ENCODE peak calls at places on chromosome 14, in six cellular contexts. One of them, this sample, is unnamed.

GRCh38 chr14:59330455-59330854 is 134.7 kb downstream of the GPR135 start:
- DNase-seq in pancreas: no peak
- DNase-seq in CD4-positive, alpha-beta memory T cell: no peak
- DNase-seq in right atrium auricular region: no peak
- DNase-seq in astrocyte: no peak
- DNase-seq in naive thymus-derived CD4-positive, alpha-beta T cell: no peak
- DNase-seq in this sample: no peak

GRCh38 chr14:69987416-69988144 is 108.4 kb downstream of the SMOC1 start:
- DNase-seq in right atrium auricular region: no peak
- DNase-seq in naive thymus-derived CD4-positive, alpha-beta T cell: no peak
- DNase-seq in astrocyte: no peak
- DNase-seq in pancreas: no peak
- DNase-seq in CD4-positive, alpha-beta memory T cell: no peak
- DNase-seq in this sample: no peak

GRCh38 chr14:72643317-72643801 is 250.5 kb downstream of the DPF3 start:
- DNase-seq in pancreas: no peak
- DNase-seq in CD4-positive, alpha-beta memory T cell: no peak
- DNase-seq in astrocyte: peak; percentile 99
- DNase-seq in naive thymus-derived CD4-positive, alpha-beta T cell: no peak
- DNase-seq in right atrium auricular region: no peak
- DNase-seq in this sample: no peak

GRCh38 chr14:89228921-89229639 is 188.0 kb downstream of the FOXN3 start:
- DNase-seq in pancreas: no peak
- DNase-seq in CD4-positive, alpha-beta memory T cell: no peak
- DNase-seq in astrocyte: no peak
- DNase-seq in naive thymus-derived CD4-positive, alpha-beta T cell: no peak
- DNase-seq in right atrium auricular region: no peak
- DNase-seq in this sample: no peak

GRCh38 chr14:32202468-32202865 is 602 bp downstream of the RNU6-8 start:
- DNase-seq in CD4-positive, alpha-beta memory T cell: no peak
- DNase-seq in right atrium auricular region: no peak
- DNase-seq in astrocyte: no peak
- DNase-seq in pancreas: no peak
- DNase-seq in naive thymus-derived CD4-positive, alpha-beta T cell: no peak
- DNase-seq in this sample: no peak

GRCh38 chr14:69260979-69261605 is 1.1 kb downstream of the GALNT16 start:
- DNase-seq in CD4-positive, alpha-beta memory T cell: peak; percentile 12
- DNase-seq in astrocyte: no peak
- DNase-seq in right atrium auricular region: no peak
- DNase-seq in pancreas: peak; percentile 55
- DNase-seq in naive thymus-derived CD4-positive, alpha-beta T cell: no peak
- DNase-seq in this sample: no peak

GRCh38 chr14:81516941-81517797 is 16.5 kb downstream of the SEL1L start:
- DNase-seq in CD4-positive, alpha-beta memory T cell: no peak
- DNase-seq in naive thymus-derived CD4-positive, alpha-beta T cell: no peak
- DNase-seq in astrocyte: peak; percentile 41
- DNase-seq in pancreas: no peak
- DNase-seq in right atrium auricular region: no peak
- DNase-seq in this sample: no peak

GRCh38 chr14:50006141-50006540 is 110.2 kb downstream of the VCPKMT start:
- DNase-seq in naive thymus-derived CD4-positive, alpha-beta T cell: no peak
- DNase-seq in right atrium auricular region: no peak
- DNase-seq in pancreas: no peak
- DNase-seq in astrocyte: no peak
- DNase-seq in CD4-positive, alpha-beta memory T cell: no peak
- DNase-seq in this sample: no peak

GRCh38 chr14:33642641-33643342 is 308.1 kb downstream of the EGLN3 start:
- DNase-seq in naive thymus-derived CD4-positive, alpha-beta T cell: no peak
- DNase-seq in astrocyte: peak; percentile 78
- DNase-seq in CD4-positive, alpha-beta memory T cell: no peak
- DNase-seq in pancreas: no peak
- DNase-seq in right atrium auricular region: no peak
- DNase-seq in this sample: no peak

GRCh38 chr14:53249059-53249458 is 95.9 kb upstream of the DDHD1 start:
- DNase-seq in naive thymus-derived CD4-positive, alpha-beta T cell: no peak
- DNase-seq in CD4-positive, alpha-beta memory T cell: no peak
- DNase-seq in pancreas: no peak
- DNase-seq in right atrium auricular region: no peak
- DNase-seq in astrocyte: peak; percentile 3
- DNase-seq in this sample: no peak

GRCh38 chr14:55416866-55417265 is 5.2 kb upstream of the ATG14 start:
- DNase-seq in astrocyte: no peak
- DNase-seq in right atrium auricular region: no peak
- DNase-seq in naive thymus-derived CD4-positive, alpha-beta T cell: no peak
- DNase-seq in pancreas: no peak
- DNase-seq in CD4-positive, alpha-beta memory T cell: no peak
- DNase-seq in this sample: no peak

GRCh38 chr14:34682787-34683321 is 31.5 kb downstream of the CFL2 start:
- DNase-seq in CD4-positive, alpha-beta memory T cell: no peak
- DNase-seq in pancreas: no peak
- DNase-seq in naive thymus-derived CD4-positive, alpha-beta T cell: no peak
- DNase-seq in astrocyte: peak; percentile 68
- DNase-seq in right atrium auricular region: no peak
- DNase-seq in this sample: no peak

GRCh38 chr14:26605602-26606001 is 7.8 kb upstream of the NOVA1 start:
- DNase-seq in right atrium auricular region: no peak
- DNase-seq in pancreas: no peak
- DNase-seq in CD4-positive, alpha-beta memory T cell: no peak
- DNase-seq in naive thymus-derived CD4-positive, alpha-beta T cell: no peak
- DNase-seq in astrocyte: no peak
- DNase-seq in this sample: no peak

GRCh38 chr14:90828642-90829487 is 12.6 kb upstream of the TTC7B start:
- DNase-seq in naive thymus-derived CD4-positive, alpha-beta T cell: no peak
- DNase-seq in CD4-positive, alpha-beta memory T cell: peak; percentile 39
- DNase-seq in astrocyte: no peak
- DNase-seq in pancreas: no peak
- DNase-seq in right atrium auricular region: peak; percentile 64
- DNase-seq in this sample: no peak

GRCh38 chr14:101721951-101722661 is 39.4 kb upstream of the PPP2R5C start:
- DNase-seq in right atrium auricular region: peak; percentile 64
- DNase-seq in astrocyte: peak; percentile 92
- DNase-seq in pancreas: no peak
- DNase-seq in naive thymus-derived CD4-positive, alpha-beta T cell: peak; percentile 49
- DNase-seq in CD4-positive, alpha-beta memory T cell: peak; percentile 93
- DNase-seq in this sample: peak; percentile 81

GRCh38 chr14:30005114-30005698 is 77.6 kb upstream of the PRKD1 start:
- DNase-seq in CD4-positive, alpha-beta memory T cell: no peak
- DNase-seq in pancreas: no peak
- DNase-seq in astrocyte: peak; percentile 51
- DNase-seq in right atrium auricular region: no peak
- DNase-seq in naive thymus-derived CD4-positive, alpha-beta T cell: no peak
- DNase-seq in this sample: no peak

GRCh38 chr14:35303149-35303548 is 11.0 kb downstream of the PSMA6 start:
- DNase-seq in pancreas: no peak
- DNase-seq in right atrium auricular region: no peak
- DNase-seq in astrocyte: no peak
- DNase-seq in naive thymus-derived CD4-positive, alpha-beta T cell: no peak
- DNase-seq in CD4-positive, alpha-beta memory T cell: no peak
- DNase-seq in this sample: no peak

DNA sequence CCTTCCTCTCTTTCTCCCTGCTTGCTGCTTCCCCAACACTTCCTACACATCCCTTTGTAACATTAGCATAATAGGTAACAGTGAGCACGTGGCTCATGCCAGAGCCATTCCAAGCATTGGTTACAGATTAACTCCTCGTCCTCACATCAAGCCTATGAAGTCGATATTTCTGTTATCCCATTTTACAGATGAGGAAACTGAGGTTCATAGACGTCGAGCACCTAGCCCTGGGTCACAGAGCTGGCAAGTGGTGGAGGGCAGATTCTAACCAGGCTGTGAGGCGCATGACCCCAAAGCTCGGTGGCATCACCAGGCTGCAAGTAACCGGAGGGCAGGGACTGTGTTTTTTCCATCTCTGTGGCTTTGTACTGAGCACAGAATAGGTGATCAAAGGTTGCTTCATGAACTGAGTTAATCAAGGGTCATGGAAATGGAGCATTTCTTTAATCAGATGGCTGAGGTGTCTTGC is 5.7 kb upstream of the SERPINA1 start:
- DNase-seq in right atrium auricular region: no peak
- DNase-seq in astrocyte: no peak
- DNase-seq in CD4-positive, alpha-beta memory T cell: no peak
- DNase-seq in naive thymus-derived CD4-positive, alpha-beta T cell: no peak
- DNase-seq in pancreas: no peak
- DNase-seq in this sample: no peak
- H3K4me3 ChIP-seq in right atrium auricular region: no peak overlapping the region
- H3K4me3 ChIP-seq in astrocyte: no peak overlapping the region
- H3K4me3 ChIP-seq in CD4-positive, alpha-beta memory T cell: no peak overlapping the region
- H3K4me3 ChIP-seq in naive thymus-derived CD4-positive, alpha-beta T cell: no peak overlapping the region
- H3K4me3 ChIP-seq in pancreas: no peak overlapping the region
- H3K4me3 ChIP-seq in this sample: no peak overlapping the region

DNA sequence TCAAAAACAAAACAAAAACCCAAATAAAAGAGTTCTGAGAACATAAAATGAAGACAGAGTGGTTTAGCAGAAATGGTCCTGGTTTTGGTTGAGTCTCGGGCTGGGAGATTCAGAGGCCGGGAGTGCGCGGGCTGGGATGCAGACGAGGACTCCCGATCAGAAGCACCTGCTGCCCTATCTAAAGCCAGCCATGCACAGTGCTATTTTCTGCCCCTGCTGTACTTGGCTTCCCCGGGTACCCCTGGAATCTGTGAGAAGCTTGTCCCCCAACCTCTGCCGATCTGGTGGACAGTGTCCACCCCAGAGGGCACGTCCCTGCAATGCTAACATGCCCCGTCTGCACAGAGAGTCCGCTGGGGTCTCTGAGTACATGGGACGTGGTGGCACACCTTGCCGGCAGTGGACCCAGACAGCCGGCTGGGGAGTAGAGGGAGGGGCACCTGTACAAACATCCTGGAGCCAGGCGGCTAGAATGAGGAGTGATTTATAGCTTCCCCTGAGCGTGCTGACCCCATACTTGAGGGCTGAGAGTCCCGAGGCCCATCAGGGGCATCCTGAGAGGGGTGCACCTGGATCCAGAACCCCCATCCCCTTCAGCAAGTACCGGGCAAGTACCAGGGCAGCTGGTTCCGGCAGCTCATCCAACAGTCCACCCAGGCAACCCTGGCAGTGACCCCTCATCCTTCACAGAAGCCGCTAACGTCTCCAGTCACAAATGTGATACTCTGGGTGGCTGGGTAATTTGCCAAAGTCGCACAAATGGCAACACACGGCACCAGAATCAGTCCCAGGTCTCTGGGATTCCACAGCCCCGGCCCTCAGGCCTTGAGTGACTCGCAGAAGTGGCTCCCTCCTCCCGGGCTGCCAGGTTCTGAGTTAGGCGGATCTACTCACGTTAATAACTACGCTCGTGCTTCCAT is 37.1 kb downstream of the CHGA start:
- DNase-seq in pancreas: peak; percentile 8
- DNase-seq in right atrium auricular region: no peak
- DNase-seq in naive thymus-derived CD4-positive, alpha-beta T cell: no peak
- DNase-seq in astrocyte: no peak
- DNase-seq in CD4-positive, alpha-beta memory T cell: no peak
- DNase-seq in this sample: no peak
- H3K36me3 ChIP-seq in pancreas: no peaks in the 10 kb centered on the region
- H3K36me3 ChIP-seq in right atrium auricular region: peaks cover 40% of the 10 kb centered on the region
- H3K36me3 ChIP-seq in naive thymus-derived CD4-positive, alpha-beta T cell: no peaks in the 10 kb centered on the region
- H3K36me3 ChIP-seq in astrocyte: no peaks in the 10 kb centered on the region
- H3K36me3 ChIP-seq in CD4-positive, alpha-beta memory T cell: peaks cover 6% of the 10 kb centered on the region
- H3K36me3 ChIP-seq in this sample: peaks cover 17% of the 10 kb centered on the region

GRCh38 chr14:38837333-38838048 is 265.5 kb downstream of the SEC23A start:
- DNase-seq in pancreas: no peak
- DNase-seq in CD4-positive, alpha-beta memory T cell: no peak
- DNase-seq in naive thymus-derived CD4-positive, alpha-beta T cell: no peak
- DNase-seq in right atrium auricular region: no peak
- DNase-seq in astrocyte: no peak
- DNase-seq in this sample: no peak

GRCh38 chr14:38838979-38839323 is 264.1 kb downstream of the SEC23A start:
- DNase-seq in CD4-positive, alpha-beta memory T cell: no peak
- DNase-seq in astrocyte: no peak
- DNase-seq in pancreas: no peak
- DNase-seq in naive thymus-derived CD4-positive, alpha-beta T cell: no peak
- DNase-seq in right atrium auricular region: no peak
- DNase-seq in this sample: no peak

GRCh38 chr14:38835874-38836273 is 267.2 kb downstream of the SEC23A start:
- DNase-seq in astrocyte: no peak
- DNase-seq in pancreas: no peak
- DNase-seq in right atrium auricular region: no peak
- DNase-seq in CD4-positive, alpha-beta memory T cell: no peak
- DNase-seq in naive thymus-derived CD4-positive, alpha-beta T cell: no peak
- DNase-seq in this sample: no peak

GRCh38 chr14:38838049-38838978 is 264.7 kb downstream of the SEC23A start:
- DNase-seq in right atrium auricular region: no peak
- DNase-seq in CD4-positive, alpha-beta memory T cell: no peak
- DNase-seq in naive thymus-derived CD4-positive, alpha-beta T cell: no peak
- DNase-seq in astrocyte: no peak
- DNase-seq in pancreas: no peak
- DNase-seq in this sample: no peak

GRCh38 chr14:38836539-38836938 is 266.5 kb downstream of the SEC23A start:
- DNase-seq in right atrium auricular region: no peak
- DNase-seq in CD4-positive, alpha-beta memory T cell: no peak
- DNase-seq in naive thymus-derived CD4-positive, alpha-beta T cell: no peak
- DNase-seq in pancreas: no peak
- DNase-seq in astrocyte: no peak
- DNase-seq in this sample: no peak
- H3K27ac ChIP-seq in right atrium auricular region: no peak overlapping the region
- H3K27ac ChIP-seq in CD4-positive, alpha-beta memory T cell: no peak overlapping the region
- H3K27ac ChIP-seq in naive thymus-derived CD4-positive, alpha-beta T cell: no peak overlapping the region
- H3K27ac ChIP-seq in pancreas: no peak overlapping the region
- H3K27ac ChIP-seq in astrocyte: no peak overlapping the region
- H3K27ac ChIP-seq in this sample: no peak overlapping the region

DNA sequence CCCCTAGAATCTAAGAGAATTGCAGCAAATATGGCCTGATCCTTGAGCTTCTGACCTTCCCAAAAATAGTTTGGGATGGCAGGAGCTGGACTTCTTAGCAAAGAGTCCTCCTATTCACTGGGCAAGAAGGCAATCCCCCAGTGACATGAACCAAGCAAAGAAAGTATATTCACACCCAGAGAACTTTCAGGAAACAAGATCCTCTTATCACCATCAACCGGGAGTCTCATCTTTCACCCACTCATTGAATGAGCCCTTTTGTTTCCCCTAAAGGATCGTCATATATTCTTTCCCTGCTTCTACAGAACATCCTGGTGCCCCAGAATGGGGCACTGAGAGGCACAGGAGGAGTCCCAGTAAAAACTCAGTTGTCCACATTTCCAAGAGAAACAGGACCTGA is 19.7 kb downstream of the SPTB start:
- DNase-seq in naive thymus-derived CD4-positive, alpha-beta T cell: no peak
- DNase-seq in astrocyte: no peak
- DNase-seq in CD4-positive, alpha-beta memory T cell: no peak
- DNase-seq in right atrium auricular region: no peak
- DNase-seq in pancreas: no peak
- DNase-seq in this sample: no peak
- H3K4me3 ChIP-seq in naive thymus-derived CD4-positive, alpha-beta T cell: no peak overlapping the region
- H3K4me3 ChIP-seq in astrocyte: no peak overlapping the region
- H3K4me3 ChIP-seq in CD4-positive, alpha-beta memory T cell: no peak overlapping the region
- H3K4me3 ChIP-seq in right atrium auricular region: no peak overlapping the region
- H3K4me3 ChIP-seq in pancreas: no peak overlapping the region
- H3K4me3 ChIP-seq in this sample: no peak overlapping the region